ENCODE peak calls at places on chromosome 11, in five cellular contexts. A, X, U, E and F are unnamed samples. For H3K9me3, the result is how much of the 10 kb centered on the place peaks cover.

GRCh38 chr11:93249437-93250210 is 51.8 kb upstream of the SLC36A4 start:
- DNase-seq in A (no peak), X (no peak), U (no peak), E (no peak), F (no peak)

GRCh38 chr11:6538456-6538855 is 41.4 kb downstream of the DNHD1 start:
- DNase-seq in A (no peak), X (peak), U (no peak), E (no peak), F (no peak)

GRCh38 chr11:2995091-2995561 is 3.0 kb upstream of the NAP1L4 start:
- DNase-seq in A (no peak), X (no peak), U (no peak), E (no peak), F (no peak)

GRCh38 chr11:125667151-125667550 is 13.5 kb downstream of the ACRV1 start:
- DNase-seq in A (no peak), X (no peak), U (no peak), E (no peak), F (no peak)

GRCh38 chr11:43947003-43947500 is 4.6 kb downstream of the C11orf96 start:
- DNase-seq in A (no peak), X (no peak), U (no peak), E (no peak), F (no peak)

GRCh38 chr11:882593-882992 is 28.0 kb downstream of the CHID1 start:
- DNase-seq in A (no peak), X (no peak), U (no peak), E (no peak), F (no peak)

GRCh38 chr11:108873938-108874337 is 209.1 kb downstream of the DDX10 start:
- DNase-seq in A (no peak), X (no peak), U (no peak), E (no peak), F (no peak)

GRCh38 chr11:75820636-75821035 is 5.6 kb downstream of the UVRAG start:
- DNase-seq in A (no peak), X (no peak), U (no peak), E (no peak), F (no peak)

GRCh38 chr11:63672934-63673539 is 1.9 kb upstream of the ATL3 start:
- DNase-seq in A (no peak), X (no peak), U (no peak), E (no peak), F (no peak)

GRCh38 chr11:60343094-60343704 is 16.1 kb downstream of the MS4A6E start:
- DNase-seq in A (no peak), X (no peak), U (no peak), E (no peak), F (no peak)

GRCh38 chr11:18091731-18092130 is 14.2 kb downstream of the SAAL1 start:
- DNase-seq in A (no peak), X (no peak), U (no peak), E (no peak), F (no peak)

GRCh38 chr11:128894685-128895084 is 3.5 kb downstream of the KCNJ5 start:
- DNase-seq in A (peak), X (no peak), U (peak), E (no peak), F (no peak)

GRCh38 chr11:118615996-118616395 is 8.6 kb downstream of the PHLDB1 start:
- DNase-seq in A (no peak), X (no peak), U (no peak), E (no peak), F (no peak)

GRCh38 chr11:35006389-35007128 is 90.1 kb downstream of the PDHX start:
- DNase-seq in A (no peak), X (no peak), U (no peak), E (no peak), F (no peak)

GRCh38 chr11:2916114-2916891 is 12.9 kb downstream of the PHLDA2 start:
- DNase-seq in A (no peak), X (no peak), U (peak), E (no peak), F (no peak)

GRCh38 chr11:33630936-33631748 is 69.5 kb downstream of the C11orf91 start:
- DNase-seq in A (no peak), X (no peak), U (no peak), E (no peak), F (no peak)

GRCh38 chr11:63813563-63814382 is 517 bp downstream of the SPINDOC start:
- DNase-seq in A (peak), X (no peak), U (peak), E (no peak), F (peak)

GRCh38 chr11:108034952-108035351 is 26.3 kb downstream of the CUL5 start:
- DNase-seq in A (no peak), X (no peak), U (no peak), E (no peak), F (no peak)

GRCh38 chr11:36358436-36358835 is 62.3 kb downstream of the PRR5L start:
- DNase-seq in A (no peak), X (no peak), U (no peak), E (no peak), F (no peak)

GRCh38 chr11:96459751-96460150 is 69.9 kb downstream of the JRKL start:
- DNase-seq in A (no peak), X (no peak), U (no peak), E (no peak), F (no peak)

GRCh38 chr11:103110406-103110805 is 1.2 kb downstream of the DYNC2H1 start:
- DNase-seq in A (no peak), X (no peak), U (no peak), E (no peak), F (peak)

GRCh38 chr11:17019231-17019630 is 5.0 kb upstream of the PLEKHA7 start:
- DNase-seq in A (no peak), X (no peak), U (no peak), E (no peak), F (no peak)

GRCh38 chr11:100619484-100619883 is 67.6 kb upstream of the ARHGAP42 start:
- DNase-seq in A (no peak), X (no peak), U (no peak), E (no peak), F (no peak)

GRCh38 chr11:69320326-69320725 is 26.4 kb downstream of the MYEOV start:
- DNase-seq in A (no peak), X (no peak), U (no peak), E (no peak), F (no peak)

GRCh38 chr11:59556883-59557205 is 45.5 kb downstream of the OR4D9 start:
- DNase-seq in A (no peak), X (no peak), U (no peak), E (no peak), F (no peak)

GRCh38 chr11:85682330-85683305 is 3.4 kb downstream of the CCDC89 start:
- DNase-seq in A (peak), X (no peak), U (peak), E (peak), F (peak)

GRCh38 chr11:114295676-114296081 is 520 bp upstream of the NNMT start:
- DNase-seq in A (no peak), X (peak), U (no peak), E (no peak), F (no peak)

GRCh38 chr11:84103096-84103495 is 816.9 kb upstream of the CCDC90B start:
- DNase-seq in A (no peak), X (no peak), U (no peak), E (no peak), F (no peak)

GRCh38 chr11:84106560-84106959 is 820.4 kb upstream of the CCDC90B start:
- DNase-seq in A (no peak), X (no peak), U (no peak), E (no peak), F (no peak)

DNA sequence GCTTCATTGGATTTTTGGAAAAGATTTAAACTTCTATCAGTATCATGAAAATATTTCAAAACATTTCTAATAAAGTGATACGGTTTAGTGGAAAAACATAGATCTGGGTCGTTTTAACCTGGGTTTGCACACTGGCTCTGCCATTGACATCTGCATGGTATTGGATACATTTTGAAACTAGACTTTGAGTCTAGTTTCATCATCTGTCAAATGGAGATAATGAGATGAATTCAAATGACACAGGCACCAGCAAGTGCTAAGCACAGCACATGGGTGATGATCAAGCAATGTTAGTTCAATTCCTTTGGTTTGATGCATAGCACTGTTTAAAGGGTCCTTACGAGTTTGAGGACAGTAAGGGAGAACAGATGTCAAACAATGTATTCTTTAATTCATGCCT is 819.0 kb upstream of the CCDC90B start:
- DNase-seq in A (no peak), X (no peak), U (no peak), E (no peak), F (no peak)
- H3K27ac ChIP-seq in A (no peak), X (no peak), U (no peak), E (no peak), F (no peak)

DNA sequence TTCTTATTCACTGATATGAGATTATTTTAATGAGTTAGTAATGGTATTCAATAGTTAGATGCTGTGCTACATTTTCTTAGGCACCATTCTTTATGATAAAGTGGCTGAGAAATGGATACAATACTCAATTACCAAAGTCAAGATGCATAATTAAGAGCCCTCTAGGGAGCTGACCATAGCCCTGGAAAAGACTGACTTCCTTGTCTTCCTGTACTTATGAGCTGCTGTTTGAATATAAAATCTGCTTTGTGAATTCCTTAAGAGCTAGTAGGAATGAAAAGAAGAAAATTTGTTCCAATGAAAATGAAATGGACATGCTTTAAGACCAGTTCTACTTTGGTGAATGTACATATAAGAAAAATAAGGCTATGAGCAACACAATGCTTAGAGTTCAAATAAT is 452.3 kb downstream of the KCNA4 start:
- DNase-seq in A (no peak), X (no peak), U (no peak), E (no peak), F (no peak)
- H3K9me3 ChIP-seq in A (under half), X (under half), U (under half), E (under half), F (under half)

GRCh38 chr11:122731500-122731913 is 76.0 kb downstream of the UBASH3B start:
- DNase-seq in A (no peak), X (no peak), U (no peak), E (peak), F (no peak)
- H3K27ac ChIP-seq in A (no peak), X (no peak), U (peak), E (no peak), F (no peak)

DNA sequence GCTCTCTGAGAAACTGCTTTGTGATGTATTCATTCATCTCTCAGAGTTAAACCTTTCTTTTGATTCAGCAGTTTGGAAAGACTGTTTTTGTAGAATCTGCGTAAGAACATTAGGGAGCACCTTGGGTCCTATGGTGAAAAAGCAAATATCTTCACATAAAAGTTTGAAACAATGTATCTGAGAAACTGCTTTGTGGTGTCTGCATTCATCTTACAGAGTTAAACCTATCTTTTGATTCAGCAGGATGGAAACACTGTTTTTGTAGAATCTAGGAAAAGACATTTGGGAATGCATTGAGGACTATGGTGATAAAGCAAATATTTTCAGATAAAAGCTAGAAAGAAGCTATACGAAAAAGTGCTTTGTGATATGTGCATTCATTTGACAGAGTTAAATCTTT is 361.3 kb downstream of the OR4C45 start:
- DNase-seq in A (no peak), X (no peak), U (no peak), E (no peak), F (no peak)
- H3K9me3 ChIP-seq in A (half or more), X (under half), U (half or more), E (under half), F (half or more)

DNA sequence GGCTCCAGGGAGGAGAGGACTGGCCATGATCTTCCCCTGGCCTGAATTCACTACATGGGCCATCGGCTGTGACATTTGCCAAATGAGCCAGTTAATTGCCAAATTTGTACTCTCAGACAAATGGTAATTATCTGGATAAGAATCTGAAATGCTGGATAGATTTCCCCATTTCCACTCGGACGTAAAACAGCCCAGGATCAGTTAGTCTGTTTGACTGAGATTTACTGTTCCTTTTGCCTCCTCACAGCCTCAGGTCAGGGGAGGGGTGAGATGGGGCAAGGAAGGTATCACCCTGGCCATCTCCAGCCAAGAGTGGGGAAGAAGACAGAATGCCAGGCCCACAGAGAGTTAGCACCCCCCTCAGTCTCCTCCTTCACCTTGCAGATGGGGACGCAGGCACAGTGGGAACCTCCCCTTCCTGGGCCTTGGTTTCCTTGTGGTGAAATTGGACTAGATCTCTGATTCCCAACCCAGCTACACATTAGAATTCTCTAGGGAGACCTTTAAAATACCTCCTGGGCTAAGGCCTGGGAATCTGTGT is 5.2 kb downstream of the TRIM29 start:
- DNase-seq in A (no peak), X (no peak), U (no peak), E (no peak), F (no peak)
- H3K27ac ChIP-seq in A (no peak), X (no peak), U (no peak), E (no peak), F (no peak)

DNA sequence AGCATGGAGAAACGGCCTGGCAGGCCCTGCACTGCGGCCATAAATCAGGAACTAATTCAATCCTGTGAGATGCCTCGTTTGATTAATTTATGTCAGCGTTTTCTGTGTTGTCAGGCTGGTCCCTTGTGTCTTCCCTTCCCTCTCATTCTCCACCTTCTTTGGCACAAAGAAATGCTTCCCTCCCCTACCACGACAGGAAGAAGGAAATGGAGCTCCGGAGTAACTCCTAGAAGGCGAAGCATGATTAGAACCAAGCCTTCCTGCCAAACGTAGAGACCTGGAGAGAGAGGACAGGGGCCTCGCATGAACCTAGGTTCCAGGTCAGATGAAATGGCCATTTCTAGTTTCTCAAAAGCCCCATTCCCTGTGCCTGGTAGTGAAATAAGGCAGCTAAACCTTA is 358.3 kb downstream of the OPCML start:
- DNase-seq in A (no peak), X (no peak), U (no peak), E (no peak), F (no peak)
- H3K9me3 ChIP-seq in A (under half), X (under half), U (under half), E (under half), F (under half)

GRCh38 chr11:8091671-8092070 is 10.7 kb downstream of the TUB start:
- DNase-seq in A (no peak), X (no peak), U (no peak), E (no peak), F (no peak)

GRCh38 chr11:8087756-8088155 is 6.7 kb downstream of the TUB start:
- DNase-seq in A (no peak), X (no peak), U (no peak), E (no peak), F (no peak)

GRCh38 chr11:8090756-8091155 is 9.7 kb downstream of the TUB start:
- DNase-seq in A (no peak), X (no peak), U (no peak), E (no peak), F (no peak)

GRCh38 chr11:8087185-8087584 is 6.2 kb downstream of the TUB start:
- DNase-seq in A (no peak), X (no peak), U (no peak), E (no peak), F (no peak)

GRCh38 chr11:8089791-8090510 is 8.9 kb downstream of the TUB start:
- DNase-seq in A (no peak), X (no peak), U (no peak), E (no peak), F (no peak)
- H3K27ac ChIP-seq in A (no peak), X (no peak), U (no peak), E (no peak), F (no peak)

GRCh38 chr11:48261600-48261999 is 2.1 kb upstream of the OR4X1 start:
- DNase-seq in A (no peak), X (no peak), U (no peak), E (no peak), F (no peak)
- H3K9me3 ChIP-seq in A (under half), X (under half), U (under half), E (under half), F (under half)